ENCODE peak calls at places on chromosomes 2 and 18, in six cellular contexts. One of them, this sample, is unnamed.

GRCh38 chr18:45997689-45998088 is 30.6 kb upstream of the EPG5 start:
- DNase-seq in heart left ventricle: no peak
- DNase-seq in cardiac muscle cell: no peak
- DNase-seq in Peyer's patch: no peak
- DNase-seq in sciatic nerve: no peak
- DNase-seq in nephron progenitor cell: no peak
- DNase-seq in this sample: no peak

GRCh38 chr2:69056071-69056470 is 43.1 kb downstream of the ANTXR1 start:
- DNase-seq in heart left ventricle: no peak
- DNase-seq in nephron progenitor cell: no peak
- DNase-seq in Peyer's patch: no peak
- DNase-seq in cardiac muscle cell: no peak
- DNase-seq in sciatic nerve: no peak
- DNase-seq in this sample: no peak

GRCh38 chr2:59830601-59831000 is 722.9 kb downstream of the BCL11A start:
- DNase-seq in cardiac muscle cell: no peak
- DNase-seq in sciatic nerve: no peak
- DNase-seq in heart left ventricle: no peak
- DNase-seq in Peyer's patch: no peak
- DNase-seq in nephron progenitor cell: no peak
- DNase-seq in this sample: no peak

GRCh38 chr18:7059276-7059675 is 58.3 kb downstream of the LAMA1 start:
- DNase-seq in sciatic nerve: no peak
- DNase-seq in Peyer's patch: no peak
- DNase-seq in cardiac muscle cell: no peak
- DNase-seq in nephron progenitor cell: no peak
- DNase-seq in heart left ventricle: no peak
- DNase-seq in this sample: no peak

GRCh38 chr2:15920696-15921095 is 19.7 kb upstream of the MYCN start:
- DNase-seq in Peyer's patch: no peak
- DNase-seq in heart left ventricle: no peak
- DNase-seq in nephron progenitor cell: no peak
- DNase-seq in cardiac muscle cell: no peak
- DNase-seq in sciatic nerve: no peak
- DNase-seq in this sample: no peak

GRCh38 chr2:20592106-20593071 is 58.5 kb downstream of the HS1BP3 start:
- DNase-seq in Peyer's patch: peak; percentile 14
- DNase-seq in heart left ventricle: no peak
- DNase-seq in sciatic nerve: peak; percentile 50
- DNase-seq in nephron progenitor cell: no peak
- DNase-seq in cardiac muscle cell: no peak
- DNase-seq in this sample: peak; percentile 54

GRCh38 chr2:136448435-136448834 is 316.9 kb upstream of the THSD7B start:
- DNase-seq in heart left ventricle: no peak
- DNase-seq in cardiac muscle cell: no peak
- DNase-seq in Peyer's patch: no peak
- DNase-seq in nephron progenitor cell: no peak
- DNase-seq in sciatic nerve: no peak
- DNase-seq in this sample: no peak

GRCh38 chr18:596288-596881 is 403 bp upstream of the CLUL1 start:
- DNase-seq in heart left ventricle: no peak
- DNase-seq in Peyer's patch: peak; percentile 73
- DNase-seq in cardiac muscle cell: peak; percentile 72
- DNase-seq in sciatic nerve: no peak
- DNase-seq in nephron progenitor cell: peak; percentile 81
- DNase-seq in this sample: no peak

GRCh38 chr18:79697976-79698375 is 18.4 kb downstream of the CTDP1 start:
- DNase-seq in heart left ventricle: peak; percentile 22
- DNase-seq in Peyer's patch: no peak
- DNase-seq in cardiac muscle cell: no peak
- DNase-seq in nephron progenitor cell: no peak
- DNase-seq in sciatic nerve: no peak
- DNase-seq in this sample: peak; percentile 35

GRCh38 chr18:78913830-78914585 is 65.6 kb upstream of the SALL3 start:
- DNase-seq in nephron progenitor cell: no peak
- DNase-seq in sciatic nerve: peak; percentile 36
- DNase-seq in cardiac muscle cell: no peak
- DNase-seq in heart left ventricle: no peak
- DNase-seq in Peyer's patch: no peak
- DNase-seq in this sample: no peak

GRCh38 chr2:163731735-163732134 is 4.1 kb downstream of the FIGN start:
- DNase-seq in sciatic nerve: no peak
- DNase-seq in cardiac muscle cell: no peak
- DNase-seq in Peyer's patch: no peak
- DNase-seq in nephron progenitor cell: no peak
- DNase-seq in heart left ventricle: no peak
- DNase-seq in this sample: no peak

GRCh38 chr2:77484026-77484425 is 38.1 kb downstream of the LRRTM4 start:
- DNase-seq in heart left ventricle: no peak
- DNase-seq in nephron progenitor cell: no peak
- DNase-seq in sciatic nerve: no peak
- DNase-seq in Peyer's patch: no peak
- DNase-seq in cardiac muscle cell: no peak
- DNase-seq in this sample: no peak

GRCh38 chr18:78875268-78875997 is 104.2 kb upstream of the SALL3 start:
- DNase-seq in nephron progenitor cell: peak; percentile 41
- DNase-seq in heart left ventricle: no peak
- DNase-seq in sciatic nerve: no peak
- DNase-seq in cardiac muscle cell: peak; percentile 44
- DNase-seq in Peyer's patch: no peak
- DNase-seq in this sample: no peak

This sample was measured in sigmoid colon.